ENCODE peak calls at places on chromosomes 5 and 9, in seven cellular contexts. P is amniotic stem cell, Y is iris pigment epithelial cell, J is HAP-1, A is T-helper 2 cell, C is T-helper 1 cell, H is BE2C. O is an unnamed sample.

GRCh38 chr9:114359801-114360200 is 28.0 kb downstream of the AKNA start:
- DNase-seq in P (no peak), Y (no peak), J (no peak), A (no peak), C (no peak), H (no peak), O (no peak)

GRCh38 chr9:94445846-94446245 is 109.0 kb upstream of the PCAT7 start:
- DNase-seq in P (no peak), Y (no peak), J (no peak), A (no peak), C (no peak), H (no peak), O (no peak)

GRCh38 chr5:33713087-33713486 is 178.7 kb downstream of the ADAMTS12 start:
- DNase-seq in P (no peak), Y (no peak), J (no peak), A (no peak), C (no peak), H (no peak), O (no peak)

GRCh38 chr9:94804316-94804715 is 77.8 kb downstream of the AOPEP start:
- DNase-seq in P (no peak), Y (no peak), J (no peak), A (no peak), C (no peak), H (no peak), O (no peak)

GRCh38 chr9:92618633-92619225 is 51.2 kb downstream of the IPPK start:
- DNase-seq in P (no peak), Y (no peak), J (no peak), A (no peak), C (no peak), H (no peak), O (no peak)

GRCh38 chr5:19258686-19259085 is 729.3 kb downstream of the CDH18 start:
- DNase-seq in P (no peak), Y (no peak), J (no peak), A (no peak), C (no peak), H (no peak), O (no peak)

GRCh38 chr5:58499231-58499630 is 8.0 kb downstream of the GAPT start:
- DNase-seq in P (no peak), Y (no peak), J (no peak), A (no peak), C (no peak), H (no peak), O (no peak)

GRCh38 chr5:133297293-133297692 is 245.5 kb downstream of the HSPA4 start:
- DNase-seq in P (no peak), Y (no peak), J (no peak), A (no peak), C (no peak), H (no peak), O (no peak)

GRCh38 chr5:155728857-155729683 is 597.9 kb upstream of the SGCD start:
- DNase-seq in P (no peak), Y (no peak), J (no peak), A (no peak), C (no peak), H (no peak), O (no peak)

GRCh38 chr5:66565878-66566277 is 30.3 kb upstream of the MAST4 start:
- DNase-seq in P (no peak), Y (no peak), J (no peak), A (no peak), C (no peak), H (no peak), O (no peak)

GRCh38 chr9:95313010-95313498 is 4.5 kb downstream of the FANCC start:
- DNase-seq in P (no peak), Y (peak), J (no peak), A (no peak), C (no peak), H (peak), O (peak)

GRCh38 chr5:111574316-111574715 is 62.0 kb upstream of the STARD4 start:
- DNase-seq in P (no peak), Y (peak), J (no peak), A (no peak), C (no peak), H (no peak), O (no peak)

GRCh38 chr5:39137391-39138181 is 63.4 kb upstream of the RICTOR start:
- DNase-seq in P (no peak), Y (peak), J (no peak), A (no peak), C (no peak), H (no peak), O (no peak)

GRCh38 chr9:90815183-90815943 is 13.7 kb downstream of the SYK start:
- DNase-seq in P (no peak), Y (no peak), J (no peak), A (no peak), C (no peak), H (no peak), O (no peak)

GRCh38 chr5:83354958-83355357 is 116.6 kb upstream of the VCAN start:
- DNase-seq in P (no peak), Y (no peak), J (peak), A (no peak), C (no peak), H (no peak), O (no peak)

GRCh38 chr9:31272456-31273295 is 1111.8 kb upstream of the ACO1 start:
- DNase-seq in P (no peak), Y (no peak), J (no peak), A (no peak), C (no peak), H (no peak), O (no peak)

GRCh38 chr9:35311891-35312639 is 150.3 kb downstream of the UNC13B start:
- DNase-seq in P (no peak), Y (peak), J (no peak), A (no peak), C (no peak), H (no peak), O (no peak)

GRCh38 chr5:76732405-76733048 is 16.6 kb downstream of the F2R start:
- DNase-seq in P (no peak), Y (no peak), J (no peak), A (no peak), C (no peak), H (no peak), O (no peak)

GRCh38 chr5:54638090-54638489 is 120.5 kb downstream of the SNX18 start:
- DNase-seq in P (no peak), Y (no peak), J (no peak), A (no peak), C (no peak), H (no peak), O (no peak)